ENCODE peak calls at places on chromosomes 6 and 20, in eight cellular contexts. Q is foreskin fibroblast, Y is astrocyte of the spinal cord, V is cardiac muscle cell, H is adrenal gland, K is left ventricle myocardium inferior, S is lung, X is Peyer's patch. J is an unnamed sample.

GRCh38 chr6:15023448-15023847 is 222.4 kb upstream of the JARID2 start:
- DNase-seq in X (peak; percentile 25), K (no peak), V (no peak), H (no peak), Y (no peak), S (no peak), Q (no peak), J (peak; percentile 94)

GRCh38 chr6:145544514-145544913 is 190.8 kb downstream of the EPM2A start:
- DNase-seq in Y (no peak), H (no peak), X (no peak), V (no peak), K (no peak), Q (no peak), S (no peak), J (no peak)

GRCh38 chr6:147567141-147567805 is 58.8 kb downstream of the SAMD5 start:
- DNase-seq in Y (no peak), H (no peak), V (no peak), K (no peak), S (no peak), X (no peak), Q (no peak), J (no peak)

GRCh38 chr6:33248932-33249731 is 22.5 kb downstream of the VPS52 start:
- DNase-seq in Y (peak; percentile 99), K (peak; percentile 97), V (peak; percentile 100), H (peak; percentile 99), Q (peak; percentile 100), S (peak; percentile 98), X (peak; percentile 97), J (peak; percentile 99)

GRCh38 chr6:42449917-42450313 is 1.8 kb downstream of the TRERF1 start:
- DNase-seq in H (no peak), Y (no peak), K (no peak), X (no peak), S (no peak), Q (no peak), V (no peak), J (no peak)

GRCh38 chr6:124535746-124536145 is 426.5 kb upstream of the RNF217 start:
- DNase-seq in Q (no peak), Y (peak; percentile 39), K (no peak), V (peak; percentile 61), S (no peak), X (no peak), H (peak; percentile 23), J (no peak)

GRCh38 chr6:148146717-148147116 is 195.9 kb upstream of the SASH1 start:
- DNase-seq in K (no peak), V (peak; percentile 23), S (no peak), X (no peak), Y (peak; percentile 18), H (no peak), Q (no peak), J (peak; percentile 19)

GRCh38 chr20:38369387-38369786 is 23.1 kb downstream of the LBP start:
- DNase-seq in S (no peak), V (peak; percentile 37), X (no peak), Q (no peak), H (no peak), Y (no peak), K (no peak), J (peak; percentile 15)

GRCh38 chr20:9306521-9306920 is 207.9 kb upstream of the LAMP5 start:
- DNase-seq in S (no peak), Q (peak; percentile 87), K (no peak), H (no peak), Y (peak; percentile 66), X (no peak), V (peak; percentile 90), J (no peak)

GRCh38 chr20:21391495-21392298 is 5.6 kb downstream of the NKX2-4 start:
- DNase-seq in Y (peak; percentile 13), S (no peak), V (no peak), X (no peak), Q (no peak), H (no peak), K (no peak), J (no peak)

GRCh38 chr20:49948809-49949507 is 12.8 kb downstream of the RNF114 start:
- DNase-seq in Y (peak; percentile 97), Q (peak; percentile 89), H (no peak), V (peak; percentile 67), S (no peak), K (no peak), X (no peak), J (no peak)

GRCh38 chr20:18012901-18013300 is 44.1 kb downstream of the MGME1 start:
- DNase-seq in Y (no peak), V (no peak), H (no peak), X (no peak), S (no peak), K (no peak), Q (no peak), J (no peak)

GRCh38 chr20:36467076-36467999 is 74.0 kb upstream of the MYL9 start:
- DNase-seq in Q (peak; percentile 22), X (peak; percentile 81), H (no peak), S (peak; percentile 52), K (peak; percentile 68), Y (peak; percentile 43), V (no peak), J (peak; percentile 84)

GRCh38 chr20:36466089-36466488 is 75.2 kb upstream of the MYL9 start:
- DNase-seq in S (no peak), H (no peak), V (no peak), X (no peak), Y (no peak), K (no peak), Q (no peak), J (no peak)

GRCh38 chr20:36463212-36464061 is 77.9 kb upstream of the MYL9 start:
- DNase-seq in H (no peak), K (no peak), X (no peak), Q (no peak), Y (no peak), V (no peak), S (no peak), J (no peak)

GRCh38 chr20:36462440-36463211 is 78.7 kb upstream of the MYL9 start:
- DNase-seq in V (peak; percentile 59), H (peak; percentile 67), Y (peak; percentile 42), Q (peak; percentile 75), S (no peak), K (peak; percentile 80), X (peak; percentile 49), J (peak; percentile 47)

DNA sequence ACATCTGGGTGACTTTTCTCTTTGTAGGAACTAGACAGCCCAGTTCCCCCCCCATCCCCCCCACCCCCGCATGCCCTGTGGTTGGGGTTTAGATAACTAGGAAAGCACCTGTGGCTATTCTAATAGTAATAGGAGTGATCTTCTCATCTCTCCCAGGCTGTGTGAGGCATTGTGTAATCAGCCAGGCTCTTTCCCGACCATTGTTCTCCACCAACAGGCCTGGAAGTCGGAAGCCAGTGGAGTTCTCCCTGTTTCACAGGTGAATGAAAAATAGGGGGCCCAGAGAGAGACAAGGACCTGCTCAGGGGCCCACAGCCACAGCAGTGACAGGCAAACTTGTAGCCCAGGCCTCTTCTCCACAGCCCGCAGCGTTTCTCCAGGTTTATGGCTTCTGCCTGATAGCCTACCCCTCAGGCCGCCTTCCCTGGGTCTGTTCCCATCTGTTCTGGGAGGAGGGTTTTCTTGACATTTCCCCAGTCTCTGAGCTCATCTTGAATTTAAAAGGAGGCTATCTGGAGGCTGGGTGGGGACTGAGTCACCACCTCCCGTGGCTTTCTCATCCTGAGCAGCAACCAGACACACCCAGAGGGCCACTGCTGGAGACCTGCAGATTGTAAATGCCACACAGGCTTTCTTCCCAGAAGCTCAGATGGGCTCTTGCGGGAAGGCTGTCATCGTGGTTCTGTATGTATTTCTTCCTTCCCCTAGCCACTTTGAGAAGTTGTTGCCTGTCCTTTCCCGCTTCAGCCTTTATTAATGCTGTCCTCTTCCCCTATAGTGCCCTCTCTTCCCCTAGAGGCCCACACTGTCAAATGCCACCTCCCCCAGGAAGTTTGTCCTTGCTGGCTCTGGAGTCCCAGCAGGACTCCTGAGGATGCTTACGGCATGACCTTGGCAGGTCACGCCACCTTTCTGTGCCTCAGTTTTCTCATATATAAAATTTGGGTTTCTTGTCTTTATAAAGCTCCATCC is 75.9 kb upstream of the MYL9 start:
- DNase-seq in S (no peak), X (no peak), K (peak; percentile 43), H (peak; percentile 72), Y (peak; percentile 91), Q (peak; percentile 91), V (peak; percentile 55), J (peak; percentile 31)
- H3K4me3 ChIP-seq in S (no peak overlapping the region), X (no peak overlapping the region), K (peak overlapping the region; percentile 13), H (no peak overlapping the region), Y (no peak overlapping the region), Q (peak overlapping the region; percentile 36), V (no peak overlapping the region), J (no peak overlapping the region)

DNA sequence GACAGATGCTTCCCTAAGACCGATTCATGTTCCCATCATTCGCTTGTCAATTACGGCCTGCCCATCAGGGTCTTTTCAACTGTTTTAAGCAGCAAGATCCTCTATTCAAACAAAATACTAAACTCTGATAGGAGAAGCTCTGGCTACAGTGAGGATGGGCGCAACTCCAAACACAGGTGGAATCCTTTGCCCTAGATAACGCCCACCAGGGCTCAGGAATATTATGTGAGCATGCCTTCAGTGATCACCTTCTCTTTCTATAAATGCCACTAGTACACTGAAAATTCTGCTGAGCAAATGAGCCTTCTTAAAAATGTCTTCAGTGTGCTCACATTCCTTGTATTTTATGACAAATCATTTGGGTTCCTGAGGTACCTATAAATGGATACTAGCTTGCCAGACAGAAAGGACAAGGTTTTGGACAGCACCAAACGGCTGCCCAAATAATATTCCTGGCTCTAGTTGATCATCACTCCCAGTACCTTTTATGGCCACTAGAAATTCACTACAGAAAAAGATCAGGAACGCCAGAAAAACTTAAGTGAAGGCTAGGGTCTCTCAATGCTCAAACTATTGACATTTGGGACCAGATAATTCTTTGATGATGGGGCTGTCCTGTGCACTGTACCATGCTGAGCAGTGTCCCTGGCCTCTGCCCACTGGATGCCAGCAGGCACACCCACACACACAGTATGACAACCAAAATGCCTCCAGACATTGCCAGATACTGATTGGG is 13.1 kb downstream of the ZNF217 start:
- DNase-seq in X (no peak), Y (no peak), K (no peak), V (no peak), Q (no peak), S (peak; percentile 27), H (no peak), J (no peak)
- TF ChIP-seq CTCF in X (no peak), Y (no peak), K (peak; percentile 32), V (peak; percentile 11), Q (no peak), S (no peak), H (peak; percentile 6), J (no peak)

GRCh38 chr6:72464246-72464645 is 157.6 kb upstream of the KCNQ5 start:
- DNase-seq in X (no peak), V (no peak), Y (peak; percentile 43), S (no peak), K (no peak), Q (no peak), H (no peak), J (no peak)
- H3K4me3 ChIP-seq in X (no peak overlapping the region), V (no peak overlapping the region), Y (no peak overlapping the region), S (no peak overlapping the region), K (no peak overlapping the region), Q (no peak overlapping the region), H (no peak overlapping the region), J (no peak overlapping the region)

DNA sequence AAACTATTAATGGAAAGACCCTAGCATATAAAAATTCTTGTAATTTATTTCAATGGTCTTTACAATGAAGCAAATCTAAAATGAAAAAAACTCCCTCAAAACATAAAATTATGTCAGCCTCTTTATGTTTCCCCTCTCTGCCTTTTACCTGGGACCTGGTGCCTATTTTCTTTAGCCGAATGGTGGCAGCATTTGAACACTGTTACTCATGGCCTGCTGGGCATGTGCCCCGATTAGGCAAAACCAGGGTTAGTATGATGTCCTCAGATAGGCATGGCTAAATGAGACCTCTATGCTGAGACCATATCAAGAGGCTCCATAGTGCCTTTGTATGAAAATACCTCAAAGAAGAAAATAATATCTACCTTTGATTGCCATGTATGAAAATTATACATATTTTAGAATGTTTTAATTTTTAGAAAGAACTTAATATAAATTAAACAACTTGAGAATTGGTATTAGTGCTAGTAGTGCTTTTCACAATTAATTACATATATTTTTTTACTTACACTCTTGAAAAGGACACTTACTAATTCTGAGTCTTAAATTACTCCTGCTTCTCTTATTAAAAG is 22.5 kb upstream of the C6orf58 start:
- DNase-seq in X (no peak), S (no peak), Y (peak; percentile 34), Q (peak; percentile 23), K (no peak), H (no peak), V (peak; percentile 59), J (peak; percentile 40)
- TF ChIP-seq CTCF in X (no peak), S (no peak), Y (peak; percentile 51), Q (peak; percentile 49), K (peak; percentile 31), H (no peak), V (peak; percentile 61), J (peak; percentile 37)

J was measured in GM12865.